ENCODE peak calls at places on chromosome 17, in ten cellular contexts. T, K, L, B, D, O, X, A, I and Z are unnamed samples. For H3K4me1 and H3K36me3, the result is how much of the 10 kb centered on the place peaks cover.

GRCh38 chr17:27810902-27811557 is 10.7 kb upstream of the NOS2 start:
- DNase-seq in T (no peak), K (no peak), L (no peak), B (no peak), D (no peak), O (no peak), X (no peak), A (no peak), I (no peak), Z (no peak)

GRCh38 chr17:45791935-45792334 is 7.8 kb downstream of the CRHR1 start:
- DNase-seq in T (no peak), K (no peak), L (no peak), B (no peak), D (peak), O (peak), X (no peak), A (peak), I (no peak), Z (no peak)

GRCh38 chr17:7330099-7331015 is 1.2 kb upstream of the NEURL4 start:
- DNase-seq in T (no peak), K (peak), L (peak), B (peak), D (peak), O (peak), X (peak), A (peak), I (peak), Z (peak)

GRCh38 chr17:79852748-79853147 is 13.5 kb upstream of the CBX4 start:
- DNase-seq in T (no peak), K (peak), L (no peak), B (no peak), D (no peak), O (peak), X (no peak), A (no peak), I (no peak), Z (no peak)

GRCh38 chr17:4256952-4257351 is 6.8 kb downstream of the ANKFY1 start:
- DNase-seq in T (no peak), K (no peak), L (no peak), B (no peak), D (peak), O (peak), X (no peak), A (no peak), I (no peak), Z (no peak)

GRCh38 chr17:18377437-18378204 is at the start of gene EVPLL:
- DNase-seq in T (no peak), K (peak), L (peak), B (no peak), D (peak), O (peak), X (no peak), A (peak), I (peak), Z (no peak)

GRCh38 chr17:496761-497586 is 144.4 kb upstream of the RPH3AL start:
- DNase-seq in T (no peak), K (no peak), L (no peak), B (no peak), D (no peak), O (no peak), X (no peak), A (no peak), I (no peak), Z (no peak)

GRCh38 chr17:28533091-28533670 is 19.2 kb downstream of the UNC119 start:
- DNase-seq in T (no peak), K (no peak), L (no peak), B (no peak), D (no peak), O (peak), X (no peak), A (no peak), I (no peak), Z (no peak)

GRCh38 chr17:41131979-41132378 is 8.0 kb upstream of the KRTAP4-12 start:
- DNase-seq in T (no peak), K (no peak), L (no peak), B (no peak), D (no peak), O (peak), X (no peak), A (no peak), I (no peak), Z (no peak)

GRCh38 chr17:28728364-28729200 is at the start of gene NEK8:
- DNase-seq in T (no peak), K (peak), L (peak), B (peak), D (peak), O (peak), X (peak), A (peak), I (peak), Z (peak)

GRCh38 chr17:67514998-67515397 is 137.9 kb downstream of the PITPNC1 start:
- DNase-seq in T (peak), K (no peak), L (no peak), B (no peak), D (peak), O (no peak), X (no peak), A (no peak), I (no peak), Z (no peak)

GRCh38 chr17:61443475-61443882 is 8.7 kb upstream of the TBX4 start:
- DNase-seq in T (no peak), K (no peak), L (no peak), B (no peak), D (peak), O (no peak), X (no peak), A (no peak), I (peak), Z (no peak)

GRCh38 chr17:37037590-37038155 is 88.9 kb downstream of the AATF start:
- DNase-seq in T (no peak), K (no peak), L (no peak), B (no peak), D (no peak), O (no peak), X (no peak), A (no peak), I (no peak), Z (no peak)

GRCh38 chr17:49110504-49110903 is 22.1 kb upstream of the B4GALNT2 start:
- DNase-seq in T (no peak), K (no peak), L (no peak), B (no peak), D (no peak), O (peak), X (no peak), A (no peak), I (no peak), Z (no peak)

GRCh38 chr17:51487947-51488346 is 227.6 kb downstream of the UTP18 start:
- DNase-seq in T (no peak), K (no peak), L (no peak), B (no peak), D (peak), O (peak), X (no peak), A (no peak), I (peak), Z (peak)

GRCh38 chr17:17758443-17758842 is 77.2 kb downstream of the RAI1 start:
- DNase-seq in T (no peak), K (no peak), L (no peak), B (no peak), D (no peak), O (no peak), X (no peak), A (no peak), I (no peak), Z (no peak)

GRCh38 chr17:10875411-10875810 is 37.5 kb upstream of the PIRT start:
- DNase-seq in T (no peak), K (peak), L (no peak), B (no peak), D (peak), O (no peak), X (no peak), A (no peak), I (no peak), Z (peak)

GRCh38 chr17:29042679-29043538 is at the start of gene PIPOX:
- DNase-seq in T (no peak), K (peak), L (no peak), B (no peak), D (peak), O (no peak), X (no peak), A (no peak), I (peak), Z (peak)

GRCh38 chr17:32297860-32298259 is 32.2 kb downstream of the RHBDL3 start:
- DNase-seq in T (no peak), K (no peak), L (no peak), B (no peak), D (no peak), O (no peak), X (no peak), A (no peak), I (no peak), Z (no peak)

GRCh38 chr17:75147878-75148546 is 6.3 kb downstream of the JPT1 start:
- DNase-seq in T (no peak), K (no peak), L (no peak), B (no peak), D (no peak), O (no peak), X (no peak), A (no peak), I (no peak), Z (no peak)

GRCh38 chr17:2903193-2903974 is 107.1 kb downstream of the RAP1GAP2 start:
- DNase-seq in T (no peak), K (no peak), L (no peak), B (no peak), D (peak), O (no peak), X (no peak), A (no peak), I (no peak), Z (no peak)

GRCh38 chr17:57496382-57496781 is 240.1 kb downstream of the MSI2 start:
- DNase-seq in T (no peak), K (no peak), L (no peak), B (no peak), D (no peak), O (no peak), X (no peak), A (no peak), I (no peak), Z (no peak)

GRCh38 chr17:10741416-10742140 is 11.8 kb upstream of the TMEM220 start:
- DNase-seq in T (no peak), K (no peak), L (no peak), B (no peak), D (no peak), O (no peak), X (no peak), A (no peak), I (no peak), Z (no peak)

GRCh38 chr17:59771093-59771492 is 63.6 kb downstream of the VMP1 start:
- DNase-seq in T (no peak), K (no peak), L (no peak), B (no peak), D (no peak), O (no peak), X (no peak), A (no peak), I (no peak), Z (no peak)

GRCh38 chr17:29121442-29121841 is 58.8 kb downstream of the MYO18A start:
- DNase-seq in T (no peak), K (no peak), L (no peak), B (no peak), D (no peak), O (no peak), X (no peak), A (no peak), I (no peak), Z (no peak)

GRCh38 chr17:57889892-57890856 is 40.3 kb upstream of the MRPS23 start:
- DNase-seq in T (no peak), K (peak), L (peak), B (no peak), D (peak), O (peak), X (peak), A (peak), I (peak), Z (no peak)

GRCh38 chr17:19338031-19338990 is 24.2 kb downstream of the B9D1 start:
- DNase-seq in T (no peak), K (peak), L (no peak), B (peak), D (peak), O (peak), X (peak), A (peak), I (peak), Z (peak)

GRCh38 chr17:78986048-78986648 is 6.4 kb upstream of the LGALS3BP start:
- DNase-seq in T (no peak), K (peak), L (peak), B (no peak), D (no peak), O (no peak), X (no peak), A (no peak), I (no peak), Z (no peak)

GRCh38 chr17:14138649-14139048 is 69.3 kb downstream of the COX10 start:
- DNase-seq in T (no peak), K (no peak), L (no peak), B (no peak), D (no peak), O (no peak), X (no peak), A (no peak), I (no peak), Z (peak)

GRCh38 chr17:3794890-3795757 is 5.9 kb downstream of the ITGAE start:
- DNase-seq in T (no peak), K (no peak), L (no peak), B (no peak), D (peak), O (no peak), X (no peak), A (no peak), I (no peak), Z (no peak)

GRCh38 chr17:39195568-39196160 is 1.8 kb downstream of the CACNB1 start:
- DNase-seq in T (no peak), K (no peak), L (no peak), B (no peak), D (no peak), O (peak), X (no peak), A (no peak), I (no peak), Z (no peak)
- H3K4me1 ChIP-seq in T (half or more), K (under half), L (under half), B (under half), D (under half), O (under half), X (under half), A (under half), I (under half), Z (under half)

DNA sequence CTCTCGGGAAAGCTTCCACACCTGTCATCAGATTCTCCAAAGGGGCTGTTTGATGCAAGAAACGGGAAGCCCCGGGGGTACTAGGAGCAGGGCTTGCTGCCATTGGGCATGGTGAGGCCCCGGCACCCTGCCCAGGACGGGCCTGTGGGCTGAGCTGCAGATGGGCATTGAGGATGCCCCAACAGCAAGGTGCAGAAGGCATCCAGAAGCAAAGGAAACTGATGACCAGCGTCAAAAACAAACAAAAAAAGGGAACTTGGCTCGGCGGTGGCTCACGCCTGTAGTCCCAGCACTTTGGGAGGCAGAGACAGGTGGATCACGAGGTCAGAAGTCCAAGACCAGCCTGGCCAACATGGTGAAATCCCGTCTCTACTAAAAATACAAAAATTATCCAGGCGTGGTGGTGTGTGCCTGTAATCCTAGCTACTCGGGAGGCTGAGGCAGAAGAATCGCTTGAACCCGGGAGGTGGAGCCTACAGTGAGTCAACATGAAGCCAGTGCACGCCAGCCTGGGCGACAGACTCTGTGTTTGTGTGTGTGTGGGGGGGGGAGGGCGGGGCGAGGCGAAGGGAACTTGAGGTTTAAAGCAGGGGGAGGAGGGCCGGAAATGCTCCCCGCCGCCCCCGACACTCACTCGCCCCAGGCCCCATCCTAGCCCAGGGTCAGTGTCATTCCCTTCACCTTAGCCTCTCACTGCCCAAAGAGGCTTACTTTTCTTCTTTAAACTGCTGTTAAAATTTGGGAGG is 1.7 kb upstream of the LIMD2 start:
- DNase-seq in T (no peak), K (no peak), L (no peak), B (peak), D (peak), O (no peak), X (no peak), A (no peak), I (no peak), Z (no peak)
- H3K4me3 ChIP-seq in T (peak), K (no peak), L (no peak), B (peak), D (peak), O (no peak), X (peak), A (peak), I (no peak), Z (no peak)

GRCh38 chr17:82909322-82909904 is 69.6 kb upstream of the ZNF750 start:
- DNase-seq in T (no peak), K (no peak), L (no peak), B (no peak), D (no peak), O (no peak), X (no peak), A (no peak), I (no peak), Z (no peak)
- H3K36me3 ChIP-seq in T (under half), K (under half), L (under half), B (half or more), D (under half), O (under half), X (under half), A (under half), I (under half), Z (half or more)

DNA sequence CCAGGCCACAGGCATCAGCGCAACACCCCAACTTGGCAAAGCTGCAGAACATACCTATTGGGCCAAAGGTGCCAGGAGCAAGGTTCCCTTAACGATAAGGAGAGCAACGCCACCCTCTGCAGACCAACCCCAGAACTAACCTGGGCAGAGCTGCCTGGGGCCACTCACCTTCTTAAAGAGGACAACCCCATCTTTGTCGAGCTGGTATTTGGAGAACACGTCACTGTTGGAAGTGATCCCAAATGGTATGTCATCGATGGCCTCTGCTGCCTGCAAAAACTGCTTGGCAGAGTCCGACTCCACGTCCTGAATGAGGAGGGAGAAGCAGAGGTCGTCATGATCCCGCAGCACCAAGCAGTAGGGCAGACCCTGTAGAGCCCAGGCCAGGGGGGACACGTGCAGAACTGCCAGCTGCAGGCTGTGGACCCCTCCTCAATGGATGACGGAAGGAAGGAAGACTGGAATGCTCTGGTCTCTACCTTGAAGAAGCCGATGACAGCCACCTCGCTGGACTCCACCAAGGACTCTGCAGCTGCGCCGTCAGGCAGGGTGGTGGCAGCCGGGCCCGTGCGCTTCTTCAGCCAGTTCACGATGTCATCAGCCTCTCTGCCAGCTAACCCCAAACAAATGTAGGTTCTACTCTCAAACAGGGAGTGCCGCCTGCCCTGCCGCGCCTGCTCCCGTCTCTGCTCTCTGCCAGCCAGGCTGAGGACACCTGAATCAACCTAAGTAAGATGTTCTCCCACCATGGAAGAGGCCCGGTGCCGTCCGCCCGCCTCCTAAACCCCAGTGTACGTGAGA is 5.2 kb downstream of the P4HB start:
- DNase-seq in T (no peak), K (no peak), L (no peak), B (no peak), D (peak), O (peak), X (no peak), A (peak), I (peak), Z (no peak)
- H3K4me1 ChIP-seq in T (under half), K (under half), L (under half), B (under half), D (under half), O (under half), X (under half), A (under half), I (under half), Z (under half)

DNA sequence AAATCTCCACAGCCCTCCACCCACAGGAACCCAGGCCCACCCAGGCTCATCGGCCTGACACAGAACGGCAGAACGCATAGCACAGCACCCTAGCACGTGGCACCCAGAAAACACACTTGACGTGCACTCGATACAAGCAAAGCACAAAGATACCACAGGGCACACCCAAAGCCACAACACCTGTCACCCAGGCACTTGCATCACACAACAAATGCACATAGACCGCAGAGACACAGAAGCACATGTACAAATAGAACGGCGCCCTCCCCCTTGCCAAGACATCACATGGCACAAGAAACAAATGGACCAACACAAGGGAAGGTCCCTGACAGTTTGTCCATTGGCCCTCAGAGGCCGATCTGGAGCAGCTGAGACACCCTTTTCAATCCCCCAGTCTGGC is 147.7 kb upstream of the WSCD1 start:
- DNase-seq in T (no peak), K (no peak), L (no peak), B (no peak), D (no peak), O (no peak), X (no peak), A (no peak), I (no peak), Z (no peak)
- H3K4me3 ChIP-seq in T (no peak), K (no peak), L (no peak), B (no peak), D (no peak), O (no peak), X (no peak), A (no peak), I (no peak), Z (no peak)

GRCh38 chr17:82598256-82599011 is 49.8 kb downstream of the WDR45B start:
- DNase-seq in T (no peak), K (peak), L (no peak), B (no peak), D (no peak), O (no peak), X (no peak), A (no peak), I (peak), Z (no peak)
- H3K36me3 ChIP-seq in T (under half), K (under half), L (under half), B (half or more), D (half or more), O (under half), X (under half), A (under half), I (half or more), Z (half or more)

DNA sequence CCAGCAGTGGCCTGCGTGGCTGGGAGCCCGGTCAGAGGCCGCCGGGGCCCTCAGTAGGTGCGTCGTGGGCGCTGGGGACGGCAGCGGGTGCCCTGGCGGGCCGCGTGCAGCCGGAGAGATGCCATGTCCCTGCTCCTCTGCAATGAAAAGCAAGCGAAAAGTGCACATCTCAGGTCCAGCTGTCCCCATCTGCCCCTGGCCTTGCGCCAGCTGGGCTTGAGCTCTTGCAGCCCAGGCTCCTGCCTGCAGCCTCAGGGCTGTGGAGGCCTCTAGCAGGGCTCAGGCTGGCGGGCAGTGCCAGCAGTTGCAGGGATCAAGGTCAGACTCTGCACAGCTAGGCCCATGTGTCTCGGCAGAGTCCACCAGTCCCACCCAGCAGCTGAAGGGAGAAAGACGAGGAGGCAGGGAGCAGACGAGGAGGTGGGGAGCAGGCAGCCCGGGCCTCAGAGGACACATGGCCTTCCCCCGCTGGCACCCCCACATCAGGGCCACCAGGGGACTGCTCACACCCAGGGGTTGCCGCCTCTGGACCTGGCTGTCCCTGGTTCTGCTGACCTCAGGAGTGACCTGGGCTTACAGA is 11.2 kb downstream of the SLC16A3 start:
- DNase-seq in T (no peak), K (no peak), L (no peak), B (no peak), D (peak), O (no peak), X (no peak), A (no peak), I (no peak), Z (no peak)
- H3K4me1 ChIP-seq in T (half or more), K (half or more), L (half or more), B (under half), D (under half), O (half or more), X (under half), A (half or more), I (under half), Z (under half)